ENCODE peak calls at places on chromosomes 3 and 15, in six cellular contexts. N is activated CD8-positive, alpha-beta memory T cell treated with anti-CD3 and anti-CD28 coated beads for 4 hours; J is NCI-H345; X is M059J; K is Calu3; B is stimulated activated CD8-positive, alpha-beta memory T cell treated with anti-CD3 and anti-CD28 coated beads, Interleukin-7, amount 100 ng/mL, for 1 hour. H is an unnamed sample.

GRCh38 chr3:171783086-171783485 is 27.2 kb downstream of the PLD1 start:
- DNase-seq in N (no peak), J (no peak), X (peak), K (no peak), B (no peak), H (no peak)

GRCh38 chr3:45127130-45127822 is 18.9 kb downstream of the CDCP1 start:
- DNase-seq in N (no peak), J (no peak), X (no peak), K (no peak), B (no peak), H (no peak)

GRCh38 chr3:110391640-110392395 is 679.8 kb upstream of the NECTIN3 start:
- DNase-seq in N (no peak), J (no peak), X (peak), K (no peak), B (no peak), H (no peak)

GRCh38 chr15:75042730-75043508 is 19.5 kb downstream of the PPCDC start:
- DNase-seq in N (peak), J (no peak), X (peak), K (peak), B (peak), H (peak)

GRCh38 chr3:127751163-127751621 is 71.1 kb downstream of the MGLL start:
- DNase-seq in N (no peak), J (no peak), X (peak), K (peak), B (no peak), H (no peak)

GRCh38 chr15:51312754-51313390 is 25.5 kb downstream of the CYP19A1 start:
- DNase-seq in N (no peak), J (no peak), X (peak), K (no peak), B (no peak), H (no peak)

GRCh38 chr3:100503450-100503849 is 11.0 kb downstream of the TMEM45A start:
- DNase-seq in N (no peak), J (no peak), X (no peak), K (no peak), B (no peak), H (no peak)

GRCh38 chr3:184685646-184686045 is 26.2 kb downstream of the MAGEF1 start:
- DNase-seq in N (no peak), J (no peak), X (no peak), K (no peak), B (no peak), H (no peak)

GRCh38 chr15:31032959-31033358 is 41.5 kb upstream of the MTMR10 start:
- DNase-seq in N (no peak), J (no peak), X (peak), K (no peak), B (no peak), H (no peak)

GRCh38 chr3:38548154-38548931 is 52.2 kb downstream of the EXOG start:
- DNase-seq in N (no peak), J (no peak), X (peak), K (peak), B (no peak), H (peak)

GRCh38 chr3:33505027-33505426 is 64.8 kb upstream of the UBP1 start:
- DNase-seq in N (no peak), J (no peak), X (no peak), K (no peak), B (no peak), H (no peak)

GRCh38 chr3:152334761-152335160 is 66.0 kb downstream of the MBNL1 start:
- DNase-seq in N (no peak), J (no peak), X (no peak), K (no peak), B (no peak), H (no peak)

GRCh38 chr15:84934942-84935729 is 46.5 kb upstream of the PDE8A start:
- DNase-seq in N (no peak), J (no peak), X (no peak), K (peak), B (no peak), H (no peak)

GRCh38 chr3:159250961-159251360 is 449.1 kb downstream of the MFSD1 start:
- DNase-seq in N (no peak), J (no peak), X (peak), K (no peak), B (no peak), H (no peak)

GRCh38 chr15:80140909-80141308 is 11.9 kb upstream of the FAH start:
- DNase-seq in N (no peak), J (no peak), X (no peak), K (no peak), B (no peak), H (no peak)

GRCh38 chr15:72141171-72142084 is 23.2 kb downstream of the SENP8 start:
- DNase-seq in N (no peak), J (no peak), X (peak), K (no peak), B (no peak), H (no peak)

GRCh38 chr15:100468265-100468664 is 60.5 kb downstream of the CERS3 start:
- DNase-seq in N (no peak), J (no peak), X (peak), K (no peak), B (no peak), H (no peak)

GRCh38 chr15:84979651-84980050 is 2.0 kb upstream of the PDE8A start:
- DNase-seq in N (no peak), J (no peak), X (no peak), K (no peak), B (no peak), H (no peak)

GRCh38 chr3:132135628-132136333 is 101.0 kb upstream of the CPNE4 start:
- DNase-seq in N (no peak), J (no peak), X (peak), K (peak), B (no peak), H (no peak)

GRCh38 chr3:119322021-119322522 is 27.9 kb downstream of the ARHGAP31 start:
- DNase-seq in N (no peak), J (no peak), X (peak), K (no peak), B (no peak), H (no peak)

GRCh38 chr3:79773291-79773690 is 5.5 kb upstream of the ROBO1 start:
- DNase-seq in N (no peak), J (no peak), X (no peak), K (no peak), B (no peak), H (no peak)

GRCh38 chr15:66912001-66912400 is 153.4 kb upstream of the SMAD3 start:
- DNase-seq in N (no peak), J (no peak), X (no peak), K (no peak), B (no peak), H (no peak)

GRCh38 chr3:115832265-115832664 is 209.0 kb downstream of the GAP43 start:
- DNase-seq in N (no peak), J (no peak), X (no peak), K (no peak), B (no peak), H (no peak)

GRCh38 chr3:171458056-171458856 is 1.9 kb downstream of the TNIK start:
- DNase-seq in N (no peak), J (no peak), X (peak), K (no peak), B (peak), H (no peak)

GRCh38 chr3:29281265-29282228 is 676 bp downstream of the RBMS3 start:
- DNase-seq in N (no peak), J (no peak), X (peak), K (no peak), B (no peak), H (no peak)

GRCh38 chr3:194325424-194326165 is 25.5 kb downstream of the CPN2 start:
- DNase-seq in N (no peak), J (no peak), X (no peak), K (no peak), B (no peak), H (no peak)

GRCh38 chr3:136141891-136142290 is 54.2 kb downstream of the MSL2 start:
- DNase-seq in N (no peak), J (no peak), X (peak), K (no peak), B (no peak), H (no peak)

GRCh38 chr3:105352976-105353375 is 13.7 kb upstream of the ALCAM start:
- DNase-seq in N (no peak), J (no peak), X (no peak), K (no peak), B (no peak), H (no peak)

GRCh38 chr3:52857108-52857507 is 22.3 kb upstream of the MUSTN1 start:
- DNase-seq in N (no peak), J (no peak), X (no peak), K (no peak), B (no peak), H (no peak)

GRCh38 chr15:94494732-94495131 is 263.4 kb downstream of the MCTP2 start:
- DNase-seq in N (no peak), J (no peak), X (no peak), K (no peak), B (no peak), H (no peak)

GRCh38 chr3:72683068-72683467 is 165.2 kb downstream of the SHQ1 start:
- DNase-seq in N (no peak), J (peak), X (no peak), K (no peak), B (no peak), H (peak)